ENCODE peak calls at places on chromosomes 4 and X, in seven cellular contexts. C, O, L, Y, D, H and P are unnamed samples.

GRCh38 chr4:18389118-18389517 is 367.6 kb upstream of the LCORL start:
- DNase-seq in D (no peak), C (no peak), Y (no peak), O (no peak), H (no peak), L (no peak), P (no peak)

GRCh38 chr4:139208404-139208945 is 31.5 kb upstream of the ELF2 start:
- DNase-seq in H (no peak), L (peak; percentile 25), D (no peak), O (no peak), C (peak; percentile 70), Y (no peak), P (peak; percentile 13)

GRCh38 chr4:115113382-115114106 is at the start of gene NDST4:
- DNase-seq in O (no peak), D (peak; percentile 98), C (peak; percentile 6), H (no peak), L (no peak), Y (peak; percentile 19), P (peak; percentile 45)

GRCh38 chr4:96315815-96316214 is 475.9 kb downstream of the PDHA2 start:
- DNase-seq in H (no peak), C (no peak), Y (no peak), O (no peak), D (no peak), L (no peak), P (peak; percentile 2)

GRCh38 chrX:136130931-136131843 is 16.1 kb upstream of the FHL1 start:
- DNase-seq in O (no peak), H (no peak), D (peak; percentile 2), L (no peak), Y (no peak), C (no peak), P (no peak)

GRCh38 chrX:78029663-78030062 is 60.2 kb upstream of the PGAM4 start:
- DNase-seq in D (peak; percentile 54), C (peak; percentile 5), H (peak; percentile 18), O (no peak), L (peak; percentile 6), Y (peak; percentile 14), P (peak; percentile 30)

GRCh38 chrX:15382809-15383208 is 1.4 kb downstream of the VEGFD start:
- DNase-seq in D (no peak), Y (no peak), O (no peak), L (no peak), C (no peak), H (no peak), P (no peak)

GRCh38 chr4:174579421-174579820 is 57.1 kb upstream of the HPGD start:
- DNase-seq in O (no peak), H (no peak), L (no peak), C (no peak), Y (no peak), D (no peak), P (no peak)

GRCh38 chr4:73451404-73451803 is 15.4 kb downstream of the AFP start:
- DNase-seq in L (no peak), Y (no peak), O (no peak), H (peak; percentile 90), C (no peak), D (peak; percentile 65), P (no peak)

GRCh38 chrX:23554304-23554703 is 113.0 kb upstream of the PRDX4 start:
- DNase-seq in Y (no peak), O (no peak), C (peak; percentile 19), D (peak; percentile 49), L (no peak), H (peak; percentile 36), P (peak; percentile 26)

GRCh38 chr4:100414016-100414790 is 103.6 kb downstream of the EMCN start:
- DNase-seq in D (no peak), C (no peak), H (peak; percentile 19), O (peak; percentile 56), Y (no peak), L (no peak), P (no peak)

GRCh38 chr4:23856630-23857029 is 33.2 kb downstream of the PPARGC1A start:
- DNase-seq in L (no peak), D (no peak), C (no peak), H (no peak), O (no peak), Y (no peak), P (peak; percentile 98)

GRCh38 chr4:58566260-58566659 is 1456.1 kb upstream of the IGFBP7 start:
- DNase-seq in D (no peak), H (no peak), L (no peak), C (no peak), Y (no peak), O (no peak), P (no peak)

GRCh38 chr4:146329042-146329716 is 114.8 kb downstream of the REELD1 start:
- DNase-seq in D (peak; percentile 68), Y (no peak), O (no peak), C (no peak), H (peak; percentile 2), L (no peak), P (no peak)

GRCh38 chr4:1534076-1534872 is 128.0 kb upstream of the NKX1-1 start:
- DNase-seq in H (no peak), O (peak; percentile 38), C (no peak), D (no peak), Y (no peak), L (no peak), P (no peak)

GRCh38 chr4:38837849-38838248 is 18.8 kb downstream of the TLR6 start:
- DNase-seq in D (no peak), O (no peak), C (no peak), H (no peak), L (no peak), Y (no peak), P (no peak)

GRCh38 chr4:160026720-160027119 is 923.8 kb downstream of the RAPGEF2 start:
- DNase-seq in H (peak; percentile 84), L (no peak), C (no peak), D (peak; percentile 29), O (no peak), Y (no peak), P (no peak)

GRCh38 chrX:131895002-131895401 is 128.1 kb upstream of the STK26 start:
- DNase-seq in O (no peak), C (no peak), L (no peak), D (no peak), Y (no peak), H (no peak), P (no peak)

GRCh38 chr4:174262624-174263444 is 20.6 kb downstream of the FBXO8 start:
- DNase-seq in L (no peak), O (no peak), H (no peak), D (no peak), C (no peak), Y (no peak), P (no peak)

DNA sequence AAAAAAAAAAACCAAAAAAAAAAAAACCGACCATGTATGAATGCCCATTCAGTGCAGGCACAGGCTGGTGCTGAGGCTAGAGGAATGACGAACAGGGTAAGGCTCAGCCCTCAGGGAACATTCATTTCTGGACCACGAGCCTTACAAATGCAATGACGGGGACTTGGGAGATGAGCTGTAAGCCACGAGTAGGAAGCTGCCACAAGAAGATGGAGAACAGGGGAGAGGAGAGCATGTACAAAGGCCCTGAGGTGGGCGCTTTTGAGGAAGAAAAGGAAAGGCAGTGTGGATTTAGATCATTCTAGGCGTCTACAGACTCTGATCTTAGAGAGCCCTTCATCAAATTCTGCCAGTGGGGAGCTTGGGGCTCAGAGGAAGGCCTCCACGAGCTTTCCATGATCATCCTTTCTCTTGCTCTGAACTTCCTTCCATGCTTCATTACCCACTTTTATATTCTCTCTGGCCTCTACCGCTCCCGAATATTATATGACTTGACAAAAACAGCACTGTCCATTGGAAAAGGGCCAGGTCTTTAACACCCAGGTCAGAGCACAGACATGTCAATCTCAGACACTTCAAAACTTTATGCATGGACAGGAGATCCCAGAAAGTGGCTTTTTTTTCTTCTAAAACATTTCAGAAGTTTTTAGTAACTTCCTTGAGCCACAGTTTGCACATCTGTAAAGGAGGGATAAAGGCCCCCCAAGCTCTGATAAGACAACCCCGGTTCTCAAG is 3.3 kb upstream of the ZNF518B start:
- DNase-seq in C (no peak), H (no peak), D (no peak), Y (no peak), L (no peak), O (no peak), P (no peak)
- H3K4me3 ChIP-seq in C (no peak overlapping the region), H (no peak overlapping the region), D (no peak overlapping the region), Y (no peak overlapping the region), L (no peak overlapping the region), O (no peak overlapping the region), P (no peak overlapping the region)

DNA sequence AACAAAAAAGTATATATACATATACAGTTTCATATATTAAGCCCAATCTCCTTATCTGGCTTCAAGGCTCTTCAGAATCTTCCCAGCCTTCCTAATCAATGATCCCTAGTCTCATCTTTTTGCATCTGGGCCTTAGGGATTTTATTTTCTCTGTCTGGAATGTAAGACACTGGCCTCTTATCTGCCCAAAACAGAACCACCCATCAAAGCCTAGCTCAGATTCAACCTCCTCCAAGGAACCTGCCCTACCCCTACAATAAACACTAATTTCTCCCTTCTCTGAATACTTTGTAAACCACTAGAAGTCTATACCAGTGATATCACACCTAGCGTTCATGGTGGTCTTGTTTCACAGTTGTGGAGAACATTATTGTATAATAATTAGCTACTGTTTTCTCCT is 23.1 kb upstream of the GAB1 start:
- DNase-seq in L (no peak), C (no peak), O (no peak), H (no peak), Y (no peak), D (no peak), P (no peak)
- H3K4me1 ChIP-seq in L (peaks cover 4% of the 10 kb centered on the region), C (peaks cover 11% of the 10 kb centered on the region), O (no peaks in the 10 kb centered on the region), H (no peaks in the 10 kb centered on the region), Y (no peaks in the 10 kb centered on the region), D (no peaks in the 10 kb centered on the region), P (no peaks in the 10 kb centered on the region)

DNA sequence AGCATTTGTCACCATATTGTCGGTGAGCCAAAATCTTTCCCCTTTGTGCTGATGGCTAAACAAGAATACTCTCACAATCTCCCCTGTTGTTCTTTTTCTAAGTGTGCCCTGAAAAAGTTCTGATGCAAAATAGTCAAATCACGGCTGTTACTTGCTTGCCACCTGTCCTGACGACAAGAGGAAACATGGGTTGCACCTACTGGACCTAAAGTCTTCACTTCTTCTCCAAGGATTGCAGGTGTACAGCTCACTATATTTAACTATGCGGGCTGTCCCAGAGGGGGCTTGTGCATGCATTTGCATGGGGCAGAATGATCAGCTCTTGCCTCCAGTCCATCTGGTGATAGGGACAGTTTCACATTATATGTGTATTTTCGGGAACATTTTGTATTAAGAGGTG is 21.6 kb downstream of the AFF2 start:
- DNase-seq in Y (no peak), C (no peak), O (no peak), H (no peak), L (no peak), D (no peak), P (no peak)
- H3K4me3 ChIP-seq in Y (no peak overlapping the region), C (no peak overlapping the region), O (no peak overlapping the region), H (no peak overlapping the region), L (no peak overlapping the region), D (no peak overlapping the region), P (no peak overlapping the region)

GRCh38 chr4:2799444-2799911 is 6.6 kb downstream of the SH3BP2 start:
- DNase-seq in L (peak; percentile 37), Y (no peak), H (no peak), C (no peak), D (no peak), O (peak; percentile 45), P (no peak)

GRCh38 chr4:2799971-2800690 is 7.2 kb downstream of the SH3BP2 start:
- DNase-seq in C (no peak), D (no peak), H (no peak), L (peak; percentile 32), Y (no peak), O (peak; percentile 59), P (no peak)

GRCh38 chr4:2802618-2803531 is 10.0 kb downstream of the SH3BP2 start:
- DNase-seq in L (no peak), O (peak; percentile 46), H (no peak), C (no peak), Y (no peak), D (no peak), P (no peak)

GRCh38 chr4:2798399-2799301 is 5.8 kb downstream of the SH3BP2 start:
- DNase-seq in C (no peak), H (no peak), D (no peak), L (peak; percentile 83), O (peak; percentile 82), Y (no peak), P (peak; percentile 86)

GRCh38 chr4:2800691-2801596 is 8.1 kb downstream of the SH3BP2 start:
- DNase-seq in C (peak; percentile 58), L (peak; percentile 81), H (peak; percentile 79), O (peak; percentile 80), D (no peak), Y (peak; percentile 85), P (no peak)
- H3K4me1 ChIP-seq in C (peaks cover 97% of the 10 kb centered on the region), L (peaks cover 76% of the 10 kb centered on the region), H (peaks cover 2% of the 10 kb centered on the region), O (peaks cover 46% of the 10 kb centered on the region), D (peaks cover 11% of the 10 kb centered on the region), Y (peaks cover 75% of the 10 kb centered on the region), P (peaks cover 20% of the 10 kb centered on the region)